ENCODE peak calls at places on chromosome 21, in five cellular contexts. One of them, this sample, is unnamed.

GRCh38 chr21:36551731-36552457 is 72.0 kb upstream of the CLDN14 start:
- DNase-seq in neuronal stem cell: no peak
- DNase-seq in H1: peak; percentile 16
- DNase-seq in IMR-90: peak; percentile 82
- DNase-seq in mesendoderm: no peak
- DNase-seq in this sample: no peak

GRCh38 chr21:33396966-33397365 is 6.2 kb upstream of the IFNGR2 start:
- DNase-seq in neuronal stem cell: no peak
- DNase-seq in mesendoderm: no peak
- DNase-seq in IMR-90: peak; percentile 82
- DNase-seq in H1: no peak
- DNase-seq in this sample: no peak

GRCh38 chr21:42413500-42413899 is 9.8 kb downstream of the UBASH3A start:
- DNase-seq in IMR-90: no peak
- DNase-seq in neuronal stem cell: no peak
- DNase-seq in mesendoderm: no peak
- DNase-seq in H1: no peak
- DNase-seq in this sample: no peak

GRCh38 chr21:34844033-34844923 is 175.5 kb downstream of the CLIC6 start:
- DNase-seq in IMR-90: peak; percentile 71
- DNase-seq in neuronal stem cell: no peak
- DNase-seq in mesendoderm: no peak
- DNase-seq in H1: no peak
- DNase-seq in this sample: no peak

GRCh38 chr21:29379517-29380054 is 80.9 kb downstream of the BACH1 start:
- DNase-seq in H1: no peak
- DNase-seq in mesendoderm: no peak
- DNase-seq in IMR-90: no peak
- DNase-seq in neuronal stem cell: no peak
- DNase-seq in this sample: no peak

GRCh38 chr21:28754862-28755261 is 237.8 kb downstream of the LTN1 start:
- DNase-seq in IMR-90: no peak
- DNase-seq in H1: no peak
- DNase-seq in mesendoderm: no peak
- DNase-seq in neuronal stem cell: no peak
- DNase-seq in this sample: no peak

GRCh38 chr21:17053321-17053720 is 459.5 kb upstream of the CXADR start:
- DNase-seq in H1: no peak
- DNase-seq in IMR-90: no peak
- DNase-seq in neuronal stem cell: no peak
- DNase-seq in mesendoderm: no peak
- DNase-seq in this sample: no peak

GRCh38 chr21:42310411-42311001 is 4.7 kb downstream of the TFF3 start:
- DNase-seq in IMR-90: no peak
- DNase-seq in H1: no peak
- DNase-seq in neuronal stem cell: no peak
- DNase-seq in mesendoderm: no peak
- DNase-seq in this sample: no peak

GRCh38 chr21:20971296-20971921 is 26.8 kb upstream of the NCAM2 start:
- DNase-seq in IMR-90: peak; percentile 60
- DNase-seq in neuronal stem cell: peak; percentile 23
- DNase-seq in H1: no peak
- DNase-seq in mesendoderm: peak; percentile 63
- DNase-seq in this sample: peak; percentile 35

GRCh38 chr21:42010507-42011493 is 640 bp upstream of the ZBTB21 start:
- DNase-seq in neuronal stem cell: peak; percentile 17
- DNase-seq in H1: no peak
- DNase-seq in IMR-90: no peak
- DNase-seq in mesendoderm: peak; percentile 46
- DNase-seq in this sample: peak; percentile 43

GRCh38 chr21:42187976-42188653 is 30.8 kb upstream of the ABCG1 start:
- DNase-seq in mesendoderm: no peak
- DNase-seq in neuronal stem cell: no peak
- DNase-seq in H1: no peak
- DNase-seq in IMR-90: no peak
- DNase-seq in this sample: no peak

GRCh38 chr21:36388835-36389234 is 3.6 kb downstream of the CHAF1B start:
- DNase-seq in H1: no peak
- DNase-seq in mesendoderm: peak; percentile 80
- DNase-seq in IMR-90: peak; percentile 54
- DNase-seq in neuronal stem cell: no peak
- DNase-seq in this sample: peak; percentile 64

GRCh38 chr21:26116456-26117011 is 54.0 kb downstream of the APP start:
- DNase-seq in IMR-90: peak; percentile 44
- DNase-seq in mesendoderm: peak; percentile 97
- DNase-seq in H1: no peak
- DNase-seq in neuronal stem cell: no peak
- DNase-seq in this sample: no peak

GRCh38 chr21:29351691-29352090 is 53.0 kb downstream of the BACH1 start:
- DNase-seq in mesendoderm: no peak
- DNase-seq in H1: no peak
- DNase-seq in neuronal stem cell: no peak
- DNase-seq in IMR-90: peak; percentile 91
- DNase-seq in this sample: no peak

GRCh38 chr21:40616377-40616704 is 230.6 kb downstream of the DSCAM start:
- DNase-seq in mesendoderm: no peak
- DNase-seq in neuronal stem cell: no peak
- DNase-seq in IMR-90: no peak
- DNase-seq in H1: no peak
- DNase-seq in this sample: no peak

GRCh38 chr21:16125274-16125673 is 395.5 kb downstream of the USP25 start:
- DNase-seq in IMR-90: no peak
- DNase-seq in neuronal stem cell: no peak
- DNase-seq in mesendoderm: no peak
- DNase-seq in H1: no peak
- DNase-seq in this sample: no peak

GRCh38 chr21:15742052-15742451 is 12.3 kb downstream of the USP25 start:
- DNase-seq in H1: no peak
- DNase-seq in IMR-90: peak; percentile 12
- DNase-seq in neuronal stem cell: no peak
- DNase-seq in mesendoderm: no peak
- DNase-seq in this sample: no peak

GRCh38 chr21:29441651-29442050 is 142.9 kb downstream of the BACH1 start:
- DNase-seq in H1: no peak
- DNase-seq in mesendoderm: no peak
- DNase-seq in neuronal stem cell: no peak
- DNase-seq in IMR-90: no peak
- DNase-seq in this sample: no peak

GRCh38 chr21:41425954-41426655 is at the start of gene MX1:
- DNase-seq in mesendoderm: peak; percentile 20
- DNase-seq in IMR-90: peak; percentile 10
- DNase-seq in H1: peak; percentile 60
- DNase-seq in neuronal stem cell: no peak
- DNase-seq in this sample: peak; percentile 56

DNA sequence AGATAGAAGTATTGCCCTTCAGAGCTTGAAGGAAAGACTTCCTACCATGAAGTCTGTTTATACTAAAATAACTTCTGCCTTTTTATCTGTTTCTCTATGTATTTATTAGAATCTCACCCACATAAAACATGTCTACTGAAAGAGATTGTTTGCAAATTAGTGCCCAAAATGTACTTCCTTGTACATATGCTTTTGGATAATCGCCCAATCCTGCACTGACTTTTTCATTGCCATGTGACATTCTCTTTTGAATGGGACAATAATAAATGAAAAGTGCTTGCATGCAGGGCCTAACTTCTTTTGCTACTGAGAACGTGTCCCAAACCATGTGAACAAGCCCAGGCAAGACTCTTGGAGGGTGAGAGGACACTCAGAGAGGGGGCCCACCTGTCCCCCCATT is 711.6 kb upstream of the ADAMTS5 start:
- DNase-seq in neuronal stem cell: no peak
- DNase-seq in IMR-90: no peak
- DNase-seq in H1: no peak
- DNase-seq in mesendoderm: no peak
- DNase-seq in this sample: no peak
- H3K23ac ChIP-seq in neuronal stem cell: no peak overlapping the region
- H3K23ac ChIP-seq in IMR-90: no peak overlapping the region
- H3K23ac ChIP-seq in H1: no peak overlapping the region
- H3K23ac ChIP-seq in mesendoderm: no peak overlapping the region
- H3K23ac ChIP-seq in this sample: no peak overlapping the region

GRCh38 chr21:45322960-45323461 is 35.3 kb upstream of the POFUT2 start:
- DNase-seq in H1: no peak
- DNase-seq in mesendoderm: no peak
- DNase-seq in IMR-90: no peak
- DNase-seq in neuronal stem cell: no peak
- DNase-seq in this sample: peak; percentile 36

GRCh38 chr21:45322231-45322959 is 34.7 kb upstream of the POFUT2 start:
- DNase-seq in IMR-90: no peak
- DNase-seq in mesendoderm: no peak
- DNase-seq in neuronal stem cell: no peak
- DNase-seq in H1: no peak
- DNase-seq in this sample: peak; percentile 23

GRCh38 chr21:45319461-45320211 is 31.9 kb upstream of the POFUT2 start:
- DNase-seq in IMR-90: peak; percentile 77
- DNase-seq in H1: no peak
- DNase-seq in neuronal stem cell: no peak
- DNase-seq in mesendoderm: no peak
- DNase-seq in this sample: peak; percentile 28

GRCh38 chr21:45320261-45320990 is 32.7 kb upstream of the POFUT2 start:
- DNase-seq in neuronal stem cell: no peak
- DNase-seq in IMR-90: no peak
- DNase-seq in H1: peak; percentile 43
- DNase-seq in mesendoderm: no peak
- DNase-seq in this sample: peak; percentile 23

GRCh38 chr21:45320991-45321656 is 33.4 kb upstream of the POFUT2 start:
- DNase-seq in IMR-90: no peak
- DNase-seq in mesendoderm: no peak
- DNase-seq in H1: no peak
- DNase-seq in neuronal stem cell: no peak
- DNase-seq in this sample: no peak
- H2BK5ac ChIP-seq in IMR-90: no peak overlapping the region
- H2BK5ac ChIP-seq in mesendoderm: no peak overlapping the region
- H2BK5ac ChIP-seq in H1: no peak overlapping the region
- H2BK5ac ChIP-seq in neuronal stem cell: no peak overlapping the region
- H2BK5ac ChIP-seq in this sample: no peak overlapping the region

DNA sequence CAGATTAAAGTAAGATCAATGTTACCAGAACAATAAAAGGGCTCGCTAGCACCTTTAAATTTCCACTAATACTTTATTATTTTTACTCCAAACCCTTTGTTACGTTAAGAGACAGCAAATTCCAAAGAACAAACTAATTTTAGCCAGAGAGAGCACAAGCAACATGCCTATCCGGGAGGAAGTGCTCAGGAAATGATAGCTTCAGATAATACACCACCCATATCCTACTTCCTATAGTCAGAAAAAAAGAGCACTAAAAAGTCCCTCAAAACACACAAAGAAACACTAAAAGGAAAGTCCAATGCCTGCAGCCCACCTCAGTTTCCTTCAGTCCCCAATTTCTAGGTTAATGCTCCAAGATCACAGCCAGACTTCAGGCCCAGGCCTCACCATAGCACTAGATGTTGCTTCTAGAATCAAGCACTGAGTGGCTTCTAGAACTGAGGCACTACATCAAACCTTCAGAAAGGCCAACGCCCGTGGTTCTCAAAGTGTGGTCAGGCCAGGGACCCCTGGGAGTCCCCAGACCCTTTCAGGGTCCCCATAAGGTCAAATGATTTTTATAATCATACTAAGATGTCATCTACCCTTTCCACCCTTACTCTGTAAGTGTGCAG is 142.6 kb downstream of the PSMG1 start:
- DNase-seq in H1: no peak
- DNase-seq in mesendoderm: no peak
- DNase-seq in IMR-90: no peak
- DNase-seq in neuronal stem cell: no peak
- DNase-seq in this sample: no peak
- H2BK15ac ChIP-seq in H1: no peak overlapping the region
- H2BK15ac ChIP-seq in mesendoderm: no peak overlapping the region
- H2BK15ac ChIP-seq in IMR-90: no peak overlapping the region
- H2BK15ac ChIP-seq in neuronal stem cell: no peak overlapping the region
- H2BK15ac ChIP-seq in this sample: no peak overlapping the region

GRCh38 chr21:44013380-44014088 is 1.4 kb downstream of the TRAPPC10 start:
- DNase-seq in neuronal stem cell: no peak
- DNase-seq in H1: no peak
- DNase-seq in mesendoderm: peak; percentile 38
- DNase-seq in IMR-90: peak; percentile 4
- DNase-seq in this sample: no peak
- H3K23ac ChIP-seq in neuronal stem cell: no peak overlapping the region
- H3K23ac ChIP-seq in H1: no peak overlapping the region
- H3K23ac ChIP-seq in mesendoderm: no peak overlapping the region
- H3K23ac ChIP-seq in IMR-90: peak overlapping the region; percentile 18
- H3K23ac ChIP-seq in this sample: no peak overlapping the region

This sample was measured in H9.